ENCODE peak calls at places on chromosomes 5 and 9, in eight cellular contexts. U is endothelial cell, E is GM12878, G is HCEC 1CT, O is B cell, I is lower leg skin, M is activated T-helper 1 cell treated with Interleukin-2 at 50 U/mL for 16 hours, S is mammary epithelial cell. D is an unnamed sample.

GRCh38 chr9:138100711-138101349 is 223.2 kb downstream of the CACNA1B start:
- DNase-seq in M (no peak), S (no peak), O (no peak), I (peak; percentile 78), G (no peak), E (no peak), U (peak; percentile 46), D (no peak)

GRCh38 chr9:70177121-70177520 is 81.7 kb upstream of the SMC5 start:
- DNase-seq in U (no peak), G (no peak), I (no peak), M (no peak), E (no peak), S (peak; percentile 13), O (no peak), D (no peak)

GRCh38 chr5:148309746-148310145 is 2.5 kb upstream of the SPINK7 start:
- DNase-seq in I (no peak), S (peak; percentile 7), O (no peak), E (no peak), G (no peak), M (no peak), U (no peak), D (no peak)

GRCh38 chr9:110125207-110125751 is 82.7 kb downstream of the C9orf152 start:
- DNase-seq in S (peak; percentile 93), G (peak; percentile 96), M (no peak), E (no peak), U (peak; percentile 75), O (no peak), I (peak; percentile 94), D (no peak)

GRCh38 chr5:35246411-35246810 is 16.1 kb upstream of the PRLR start:
- DNase-seq in U (no peak), S (no peak), E (no peak), I (peak; percentile 60), O (no peak), G (no peak), M (no peak), D (no peak)

GRCh38 chr9:34506623-34507022 is 16.2 kb downstream of the ENHO start:
- DNase-seq in I (peak; percentile 65), U (no peak), S (no peak), M (no peak), G (no peak), O (no peak), E (no peak), D (no peak)

GRCh38 chr9:91978739-91979414 is 28.8 kb upstream of the ROR2 start:
- DNase-seq in E (no peak), U (peak; percentile 51), S (peak; percentile 62), O (no peak), G (peak; percentile 72), I (no peak), M (no peak), D (no peak)

GRCh38 chr5:17219431-17219830 is 2.0 kb downstream of the BASP1 start:
- DNase-seq in M (no peak), U (no peak), G (no peak), S (no peak), O (no peak), E (no peak), I (no peak), D (no peak)

GRCh38 chr9:37035472-37036236 is 1.6 kb upstream of the PAX5 start:
- DNase-seq in M (no peak), E (no peak), U (peak; percentile 32), S (no peak), G (no peak), O (no peak), I (peak; percentile 80), D (no peak)

GRCh38 chr5:60856059-60856458 is 12.0 kb upstream of the ELOVL7 start:
- DNase-seq in M (no peak), S (peak; percentile 73), I (no peak), G (peak; percentile 80), E (no peak), U (no peak), O (no peak), D (no peak)

GRCh38 chr9:16726023-16726422 is 144.4 kb downstream of the BNC2 start:
- DNase-seq in S (peak; percentile 12), I (no peak), G (peak; percentile 64), O (no peak), E (no peak), U (no peak), M (no peak), D (no peak)

GRCh38 chr5:81852277-81853004 is 101.5 kb upstream of the SSBP2 start:
- DNase-seq in G (peak; percentile 25), O (no peak), I (peak; percentile 87), U (peak; percentile 37), E (no peak), M (no peak), S (no peak), D (no peak)

GRCh38 chr5:71699233-71699632 is 19.8 kb upstream of the CARTPT start:
- DNase-seq in U (no peak), O (no peak), G (no peak), I (no peak), E (no peak), M (no peak), S (peak; percentile 36), D (no peak)

GRCh38 chr5:43573058-43573457 is 16.2 kb upstream of the PAIP1 start:
- DNase-seq in E (no peak), S (no peak), U (no peak), I (no peak), O (no peak), G (peak; percentile 29), M (no peak), D (no peak)

GRCh38 chr9:74285075-74285474 is 212.1 kb upstream of the RORB start:
- DNase-seq in U (no peak), G (no peak), E (no peak), M (no peak), S (no peak), I (no peak), O (no peak), D (no peak)

GRCh38 chr5:77947051-77947428 is 170.9 kb upstream of the TBCA start:
- DNase-seq in O (no peak), M (no peak), I (no peak), E (no peak), S (no peak), U (no peak), G (no peak), D (no peak)

GRCh38 chr5:126477681-126478117 is 54.5 kb downstream of the GRAMD2B start:
- DNase-seq in O (no peak), G (no peak), M (no peak), U (no peak), I (no peak), S (no peak), E (no peak), D (no peak)

GRCh38 chr9:95498641-95499040 is 18.1 kb downstream of the PTCH1 start:
- DNase-seq in E (no peak), I (no peak), S (no peak), M (no peak), G (no peak), U (no peak), O (no peak), D (no peak)

GRCh38 chr5:177479774-177480173 is 6.3 kb upstream of the DBN1 start:
- DNase-seq in M (no peak), O (no peak), I (no peak), E (no peak), S (no peak), G (no peak), U (no peak), D (no peak)

GRCh38 chr9:134593756-134594375 is 47.7 kb upstream of the COL5A1 start:
- DNase-seq in G (no peak), I (no peak), S (no peak), E (no peak), U (no peak), M (no peak), O (no peak), D (no peak)

GRCh38 chr5:73596705-73597328 is 29.2 kb upstream of the ARHGEF28 start:
- DNase-seq in S (no peak), U (peak; percentile 52), O (no peak), G (peak; percentile 59), I (no peak), E (no peak), M (no peak), D (no peak)

GRCh38 chr9:77015291-77016048 is 4.0 kb upstream of the FOXB2 start:
- DNase-seq in G (no peak), I (no peak), E (no peak), M (no peak), S (no peak), O (no peak), U (no peak), D (no peak)

D was measured in omental fat pad.